ENCODE peak calls at places on chromosome 11, in four cellular contexts. One of them, this sample, is unnamed.

GRCh38 chr11:68010058-68011041 is at the start of gene ALDH3B1:
- DNase-seq in RWPE1: peak
- DNase-seq in endothelial cell: no peak
- DNase-seq in left cardiac atrium: peak
- DNase-seq in this sample: peak

GRCh38 chr11:75161506-75161905 is 10.6 kb downstream of the SLCO2B1 start:
- DNase-seq in RWPE1: no peak
- DNase-seq in endothelial cell: peak
- DNase-seq in left cardiac atrium: no peak
- DNase-seq in this sample: no peak

GRCh38 chr11:63427971-63428508 is 58.5 kb downstream of the SLC22A9 start:
- DNase-seq in RWPE1: no peak
- DNase-seq in endothelial cell: no peak
- DNase-seq in left cardiac atrium: no peak
- DNase-seq in this sample: no peak

GRCh38 chr11:46391578-46392420 is at the start of gene CHRM4:
- DNase-seq in RWPE1: peak
- DNase-seq in endothelial cell: peak
- DNase-seq in left cardiac atrium: peak
- DNase-seq in this sample: peak

GRCh38 chr11:74663315-74663714 is 67.9 kb downstream of the CHRDL2 start:
- DNase-seq in RWPE1: no peak
- DNase-seq in endothelial cell: no peak
- DNase-seq in left cardiac atrium: no peak
- DNase-seq in this sample: no peak

GRCh38 chr11:2099523-2100316 is 39.5 kb downstream of the IGF2 start:
- DNase-seq in RWPE1: peak
- DNase-seq in endothelial cell: no peak
- DNase-seq in left cardiac atrium: no peak
- DNase-seq in this sample: no peak

GRCh38 chr11:12906501-12906900 is 102.6 kb upstream of the RASSF10 start:
- DNase-seq in RWPE1: no peak
- DNase-seq in endothelial cell: no peak
- DNase-seq in left cardiac atrium: no peak
- DNase-seq in this sample: peak

GRCh38 chr11:20125927-20126326 is 34.3 kb downstream of the DBX1 start:
- DNase-seq in RWPE1: peak
- DNase-seq in endothelial cell: no peak
- DNase-seq in left cardiac atrium: no peak
- DNase-seq in this sample: peak

GRCh38 chr11:22792497-22792896 is 37.1 kb downstream of the SVIP start:
- DNase-seq in RWPE1: peak
- DNase-seq in endothelial cell: no peak
- DNase-seq in left cardiac atrium: no peak
- DNase-seq in this sample: peak

GRCh38 chr11:61513143-61513740 is 4.7 kb downstream of the LRRC10B start:
- DNase-seq in RWPE1: no peak
- DNase-seq in endothelial cell: no peak
- DNase-seq in left cardiac atrium: no peak
- DNase-seq in this sample: no peak

GRCh38 chr11:65225284-65226102 is 36.3 kb upstream of the POLA2 start:
- DNase-seq in RWPE1: peak
- DNase-seq in endothelial cell: peak
- DNase-seq in left cardiac atrium: peak
- DNase-seq in this sample: peak

GRCh38 chr11:34512810-34513673 is 552 bp downstream of the ELF5 start:
- DNase-seq in RWPE1: peak
- DNase-seq in endothelial cell: peak
- DNase-seq in left cardiac atrium: peak
- DNase-seq in this sample: peak

GRCh38 chr11:117484159-117484558 is 156.5 kb downstream of the CEP164 start:
- DNase-seq in RWPE1: no peak
- DNase-seq in endothelial cell: no peak
- DNase-seq in left cardiac atrium: no peak
- DNase-seq in this sample: no peak

GRCh38 chr11:57116654-57117053 is 65.1 kb upstream of the LRRC55 start:
- DNase-seq in RWPE1: peak
- DNase-seq in endothelial cell: peak
- DNase-seq in left cardiac atrium: no peak
- DNase-seq in this sample: peak

GRCh38 chr11:88068848-88069554 is 106.2 kb downstream of the RAB38 start:
- DNase-seq in RWPE1: no peak
- DNase-seq in endothelial cell: no peak
- DNase-seq in left cardiac atrium: no peak
- DNase-seq in this sample: no peak

GRCh38 chr11:68840661-68841653 is 759 bp downstream of the CPT1A start:
- DNase-seq in RWPE1: peak
- DNase-seq in endothelial cell: peak
- DNase-seq in left cardiac atrium: peak
- DNase-seq in this sample: peak

GRCh38 chr11:75406338-75406777 is 7.0 kb downstream of the RPS3 start:
- DNase-seq in RWPE1: no peak
- DNase-seq in endothelial cell: no peak
- DNase-seq in left cardiac atrium: no peak
- DNase-seq in this sample: peak

GRCh38 chr11:109338131-109338530 is 83.9 kb upstream of the C11orf87 start:
- DNase-seq in RWPE1: no peak
- DNase-seq in endothelial cell: no peak
- DNase-seq in left cardiac atrium: no peak
- DNase-seq in this sample: no peak

GRCh38 chr11:57332694-57333440 is 2.8 kb downstream of the SSRP1 start:
- DNase-seq in RWPE1: no peak
- DNase-seq in endothelial cell: no peak
- DNase-seq in left cardiac atrium: no peak
- DNase-seq in this sample: no peak

GRCh38 chr11:47466701-47467250 is 17.8 kb upstream of the RAPSN start:
- DNase-seq in RWPE1: no peak
- DNase-seq in endothelial cell: peak
- DNase-seq in left cardiac atrium: peak
- DNase-seq in this sample: peak

GRCh38 chr11:199004-199581 is 6.2 kb downstream of the SCGB1C1 start:
- DNase-seq in RWPE1: no peak
- DNase-seq in endothelial cell: no peak
- DNase-seq in left cardiac atrium: peak
- DNase-seq in this sample: no peak